ENCODE peak calls at places on chromosomes 6 and 20, in seven cellular contexts. One of them, this sample, is unnamed.

GRCh38 chr20:10581823-10582222 is 92.0 kb downstream of the JAG1 start:
- DNase-seq in nephron progenitor cell: no peak
- DNase-seq in astrocyte of the spinal cord: no peak
- DNase-seq in ovary: no peak
- DNase-seq in GM10248: no peak
- DNase-seq in cardiac fibroblast: peak; percentile 71
- DNase-seq in neural crest cell: no peak
- DNase-seq in this sample: no peak

GRCh38 chr6:3358413-3359090 is 98.3 kb downstream of the SLC22A23 start:
- DNase-seq in nephron progenitor cell: no peak
- DNase-seq in astrocyte of the spinal cord: no peak
- DNase-seq in ovary: no peak
- DNase-seq in GM10248: no peak
- DNase-seq in cardiac fibroblast: no peak
- DNase-seq in neural crest cell: no peak
- DNase-seq in this sample: no peak

GRCh38 chr20:16606468-16606867 is 33.2 kb upstream of the KIF16B start:
- DNase-seq in nephron progenitor cell: no peak
- DNase-seq in astrocyte of the spinal cord: no peak
- DNase-seq in ovary: no peak
- DNase-seq in GM10248: no peak
- DNase-seq in cardiac fibroblast: no peak
- DNase-seq in neural crest cell: no peak
- DNase-seq in this sample: no peak

GRCh38 chr6:71220466-71220865 is 68.1 kb upstream of the OGFRL1 start:
- DNase-seq in nephron progenitor cell: no peak
- DNase-seq in astrocyte of the spinal cord: no peak
- DNase-seq in ovary: no peak
- DNase-seq in GM10248: no peak
- DNase-seq in cardiac fibroblast: no peak
- DNase-seq in neural crest cell: no peak
- DNase-seq in this sample: no peak

GRCh38 chr20:23206995-23207394 is 120.9 kb upstream of the CD93 start:
- DNase-seq in nephron progenitor cell: no peak
- DNase-seq in astrocyte of the spinal cord: no peak
- DNase-seq in ovary: no peak
- DNase-seq in GM10248: no peak
- DNase-seq in cardiac fibroblast: no peak
- DNase-seq in neural crest cell: no peak
- DNase-seq in this sample: no peak

GRCh38 chr6:109793793-109794192 is 102.7 kb downstream of the FIG4 start:
- DNase-seq in nephron progenitor cell: no peak
- DNase-seq in astrocyte of the spinal cord: peak; percentile 93
- DNase-seq in ovary: no peak
- DNase-seq in GM10248: no peak
- DNase-seq in cardiac fibroblast: peak; percentile 97
- DNase-seq in neural crest cell: no peak
- DNase-seq in this sample: peak; percentile 98

GRCh38 chr6:20575691-20576451 is 41.6 kb downstream of the CDKAL1 start:
- DNase-seq in nephron progenitor cell: no peak
- DNase-seq in astrocyte of the spinal cord: no peak
- DNase-seq in ovary: no peak
- DNase-seq in GM10248: no peak
- DNase-seq in cardiac fibroblast: no peak
- DNase-seq in neural crest cell: no peak
- DNase-seq in this sample: no peak

GRCh38 chr6:142952614-142953013 is 7.6 kb upstream of the HIVEP2 start:
- DNase-seq in nephron progenitor cell: no peak
- DNase-seq in astrocyte of the spinal cord: no peak
- DNase-seq in ovary: no peak
- DNase-seq in GM10248: peak; percentile 48
- DNase-seq in cardiac fibroblast: no peak
- DNase-seq in neural crest cell: no peak
- DNase-seq in this sample: no peak

GRCh38 chr20:64242003-64242796 is 13.3 kb upstream of the PCMTD2 start:
- DNase-seq in nephron progenitor cell: no peak
- DNase-seq in astrocyte of the spinal cord: no peak
- DNase-seq in ovary: peak; percentile 14
- DNase-seq in GM10248: no peak
- DNase-seq in cardiac fibroblast: no peak
- DNase-seq in neural crest cell: no peak
- DNase-seq in this sample: no peak

GRCh38 chr6:64777941-64778785 is 928.9 kb downstream of the EYS start:
- DNase-seq in nephron progenitor cell: no peak
- DNase-seq in astrocyte of the spinal cord: peak; percentile 10
- DNase-seq in ovary: no peak
- DNase-seq in GM10248: no peak
- DNase-seq in cardiac fibroblast: no peak
- DNase-seq in neural crest cell: no peak
- DNase-seq in this sample: no peak

GRCh38 chr6:105994522-105995402 is 91.4 kb upstream of the PRDM1 start:
- DNase-seq in nephron progenitor cell: peak; percentile 69
- DNase-seq in astrocyte of the spinal cord: peak; percentile 63
- DNase-seq in ovary: peak; percentile 72
- DNase-seq in GM10248: peak; percentile 35
- DNase-seq in cardiac fibroblast: peak; percentile 76
- DNase-seq in neural crest cell: peak; percentile 37
- DNase-seq in this sample: peak; percentile 69

GRCh38 chr20:50223321-50223995 is 32.8 kb downstream of the CEBPB start:
- DNase-seq in nephron progenitor cell: no peak
- DNase-seq in astrocyte of the spinal cord: no peak
- DNase-seq in ovary: no peak
- DNase-seq in GM10248: no peak
- DNase-seq in cardiac fibroblast: no peak
- DNase-seq in neural crest cell: no peak
- DNase-seq in this sample: no peak

GRCh38 chr6:128410584-128410983 is 109.8 kb downstream of the PTPRK start:
- DNase-seq in nephron progenitor cell: no peak
- DNase-seq in astrocyte of the spinal cord: no peak
- DNase-seq in ovary: no peak
- DNase-seq in GM10248: no peak
- DNase-seq in cardiac fibroblast: peak; percentile 13
- DNase-seq in neural crest cell: no peak
- DNase-seq in this sample: no peak

GRCh38 chr6:143961868-143962643 is 46.0 kb downstream of the PLAGL1 start:
- DNase-seq in nephron progenitor cell: no peak
- DNase-seq in astrocyte of the spinal cord: no peak
- DNase-seq in ovary: no peak
- DNase-seq in GM10248: no peak
- DNase-seq in cardiac fibroblast: no peak
- DNase-seq in neural crest cell: no peak
- DNase-seq in this sample: no peak

GRCh38 chr6:15247214-15247749 is 1.4 kb downstream of the JARID2 start:
- DNase-seq in nephron progenitor cell: no peak
- DNase-seq in astrocyte of the spinal cord: no peak
- DNase-seq in ovary: no peak
- DNase-seq in GM10248: no peak
- DNase-seq in cardiac fibroblast: peak; percentile 27
- DNase-seq in neural crest cell: no peak
- DNase-seq in this sample: no peak

GRCh38 chr20:59460352-59460751 is 144.0 kb upstream of the PHACTR3 start:
- DNase-seq in nephron progenitor cell: no peak
- DNase-seq in astrocyte of the spinal cord: no peak
- DNase-seq in ovary: no peak
- DNase-seq in GM10248: no peak
- DNase-seq in cardiac fibroblast: no peak
- DNase-seq in neural crest cell: no peak
- DNase-seq in this sample: no peak

GRCh38 chr6:108897371-108897770 is 49.1 kb downstream of the ARMC2 start:
- DNase-seq in nephron progenitor cell: no peak
- DNase-seq in astrocyte of the spinal cord: peak; percentile 52
- DNase-seq in ovary: no peak
- DNase-seq in GM10248: no peak
- DNase-seq in cardiac fibroblast: peak; percentile 56
- DNase-seq in neural crest cell: no peak
- DNase-seq in this sample: peak; percentile 63

GRCh38 chr20:46715292-46715756 is 5.9 kb downstream of the SLC2A10 start:
- DNase-seq in nephron progenitor cell: no peak
- DNase-seq in astrocyte of the spinal cord: no peak
- DNase-seq in ovary: peak; percentile 72
- DNase-seq in GM10248: no peak
- DNase-seq in cardiac fibroblast: peak; percentile 42
- DNase-seq in neural crest cell: no peak
- DNase-seq in this sample: peak; percentile 84

GRCh38 chr20:23932256-23932655 is 52.7 kb upstream of the CST5 start:
- DNase-seq in nephron progenitor cell: no peak
- DNase-seq in astrocyte of the spinal cord: no peak
- DNase-seq in ovary: no peak
- DNase-seq in GM10248: no peak
- DNase-seq in cardiac fibroblast: no peak
- DNase-seq in neural crest cell: no peak
- DNase-seq in this sample: no peak

GRCh38 chr6:52562915-52563314 is 13.9 kb downstream of the TRAM2 start:
- DNase-seq in nephron progenitor cell: no peak
- DNase-seq in astrocyte of the spinal cord: no peak
- DNase-seq in ovary: no peak
- DNase-seq in GM10248: no peak
- DNase-seq in cardiac fibroblast: no peak
- DNase-seq in neural crest cell: no peak
- DNase-seq in this sample: peak; percentile 56

GRCh38 chr20:63006611-63007471 is at the start of gene BHLHE23:
- DNase-seq in nephron progenitor cell: peak; percentile 72
- DNase-seq in astrocyte of the spinal cord: no peak
- DNase-seq in ovary: no peak
- DNase-seq in GM10248: peak; percentile 49
- DNase-seq in cardiac fibroblast: no peak
- DNase-seq in neural crest cell: no peak
- DNase-seq in this sample: no peak

GRCh38 chr20:21982559-21982958 is 277.1 kb downstream of the PAX1 start:
- DNase-seq in nephron progenitor cell: no peak
- DNase-seq in astrocyte of the spinal cord: peak; percentile 4
- DNase-seq in ovary: no peak
- DNase-seq in GM10248: no peak
- DNase-seq in cardiac fibroblast: peak; percentile 29
- DNase-seq in neural crest cell: no peak
- DNase-seq in this sample: no peak

GRCh38 chr20:3128585-3128984 is 31.1 kb downstream of the FASTKD5 start:
- DNase-seq in nephron progenitor cell: no peak
- DNase-seq in astrocyte of the spinal cord: no peak
- DNase-seq in ovary: no peak
- DNase-seq in GM10248: no peak
- DNase-seq in cardiac fibroblast: no peak
- DNase-seq in neural crest cell: no peak
- DNase-seq in this sample: no peak

GRCh38 chr6:84892666-84893065 is 128.3 kb upstream of the TBX18 start:
- DNase-seq in nephron progenitor cell: no peak
- DNase-seq in astrocyte of the spinal cord: peak; percentile 73
- DNase-seq in ovary: no peak
- DNase-seq in GM10248: no peak
- DNase-seq in cardiac fibroblast: peak; percentile 88
- DNase-seq in neural crest cell: no peak
- DNase-seq in this sample: peak; percentile 15

GRCh38 chr6:128569737-128570438 is 49.5 kb upstream of the PTPRK start:
- DNase-seq in nephron progenitor cell: no peak
- DNase-seq in astrocyte of the spinal cord: peak; percentile 81
- DNase-seq in ovary: no peak
- DNase-seq in GM10248: no peak
- DNase-seq in cardiac fibroblast: peak; percentile 94
- DNase-seq in neural crest cell: no peak
- DNase-seq in this sample: peak; percentile 90

GRCh38 chr20:36064661-36065426 is 89.7 kb upstream of the EPB41L1 start:
- DNase-seq in nephron progenitor cell: peak; percentile 99
- DNase-seq in astrocyte of the spinal cord: peak; percentile 83
- DNase-seq in ovary: peak; percentile 98
- DNase-seq in GM10248: peak; percentile 99
- DNase-seq in cardiac fibroblast: peak; percentile 85
- DNase-seq in neural crest cell: peak; percentile 98
- DNase-seq in this sample: peak; percentile 75
- TF ChIP-seq CTCF in nephron progenitor cell: no peak
- TF ChIP-seq CTCF in astrocyte of the spinal cord: no peak
- TF ChIP-seq CTCF in ovary: no peak
- TF ChIP-seq CTCF in GM10248: no peak
- TF ChIP-seq CTCF in cardiac fibroblast: no peak
- TF ChIP-seq CTCF in neural crest cell: no peak
- TF ChIP-seq CTCF in this sample: no peak

GRCh38 chr6:25601797-25602679 is 50.0 kb upstream of the SCGN start:
- DNase-seq in nephron progenitor cell: no peak
- DNase-seq in astrocyte of the spinal cord: peak; percentile 66
- DNase-seq in ovary: no peak
- DNase-seq in GM10248: peak; percentile 40
- DNase-seq in cardiac fibroblast: peak; percentile 77
- DNase-seq in neural crest cell: no peak
- DNase-seq in this sample: peak; percentile 86

GRCh38 chr6:25599516-25600060 is 52.4 kb upstream of the SCGN start:
- DNase-seq in nephron progenitor cell: no peak
- DNase-seq in astrocyte of the spinal cord: no peak
- DNase-seq in ovary: no peak
- DNase-seq in GM10248: no peak
- DNase-seq in cardiac fibroblast: no peak
- DNase-seq in neural crest cell: no peak
- DNase-seq in this sample: no peak

GRCh38 chr6:25603251-25603650 is 48.8 kb upstream of the SCGN start:
- DNase-seq in nephron progenitor cell: no peak
- DNase-seq in astrocyte of the spinal cord: no peak
- DNase-seq in ovary: no peak
- DNase-seq in GM10248: no peak
- DNase-seq in cardiac fibroblast: no peak
- DNase-seq in neural crest cell: no peak
- DNase-seq in this sample: no peak

GRCh38 chr6:25606151-25606550 is 45.9 kb upstream of the SCGN start:
- DNase-seq in nephron progenitor cell: no peak
- DNase-seq in astrocyte of the spinal cord: no peak
- DNase-seq in ovary: no peak
- DNase-seq in GM10248: no peak
- DNase-seq in cardiac fibroblast: no peak
- DNase-seq in neural crest cell: no peak
- DNase-seq in this sample: no peak

GRCh38 chr6:25602680-25602982 is 49.4 kb upstream of the SCGN start:
- DNase-seq in nephron progenitor cell: no peak
- DNase-seq in astrocyte of the spinal cord: peak; percentile 4
- DNase-seq in ovary: no peak
- DNase-seq in GM10248: no peak
- DNase-seq in cardiac fibroblast: no peak
- DNase-seq in neural crest cell: no peak
- DNase-seq in this sample: no peak
- TF ChIP-seq CTCF in nephron progenitor cell: no peak
- TF ChIP-seq CTCF in astrocyte of the spinal cord: no peak
- TF ChIP-seq CTCF in ovary: no peak
- TF ChIP-seq CTCF in GM10248: no peak
- TF ChIP-seq CTCF in cardiac fibroblast: no peak
- TF ChIP-seq CTCF in neural crest cell: no peak
- TF ChIP-seq CTCF in this sample: no peak

GRCh38 chr6:18596529-18596835 is 209.3 kb downstream of the RNF144B start:
- DNase-seq in nephron progenitor cell: no peak
- DNase-seq in astrocyte of the spinal cord: no peak
- DNase-seq in ovary: no peak
- DNase-seq in GM10248: no peak
- DNase-seq in cardiac fibroblast: no peak
- DNase-seq in neural crest cell: no peak
- DNase-seq in this sample: no peak
- TF ChIP-seq CTCF in nephron progenitor cell: peak; percentile 8
- TF ChIP-seq CTCF in astrocyte of the spinal cord: no peak
- TF ChIP-seq CTCF in ovary: no peak
- TF ChIP-seq CTCF in GM10248: no peak
- TF ChIP-seq CTCF in cardiac fibroblast: no peak
- TF ChIP-seq CTCF in neural crest cell: no peak
- TF ChIP-seq CTCF in this sample: no peak

DNA sequence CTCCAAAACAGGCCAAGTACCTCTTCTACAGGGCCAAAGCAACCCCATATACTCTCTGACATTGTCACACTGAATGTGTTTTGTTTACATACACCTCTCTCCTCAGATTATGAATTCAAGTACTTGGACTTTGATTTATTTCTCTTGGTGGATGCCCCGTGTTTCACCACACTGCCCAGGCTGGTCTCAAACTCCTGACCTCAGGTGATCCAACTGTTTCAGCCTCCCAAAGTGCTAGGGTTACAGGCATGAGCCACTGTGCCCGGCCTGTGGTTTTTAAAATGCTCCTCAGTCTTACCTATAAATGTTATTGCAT is 16.1 kb downstream of the CSNK2A1 start:
- DNase-seq in nephron progenitor cell: no peak
- DNase-seq in astrocyte of the spinal cord: no peak
- DNase-seq in ovary: no peak
- DNase-seq in GM10248: no peak
- DNase-seq in cardiac fibroblast: no peak
- DNase-seq in neural crest cell: no peak
- DNase-seq in this sample: no peak
- TF ChIP-seq CTCF in nephron progenitor cell: no peak
- TF ChIP-seq CTCF in astrocyte of the spinal cord: no peak
- TF ChIP-seq CTCF in ovary: no peak
- TF ChIP-seq CTCF in GM10248: no peak
- TF ChIP-seq CTCF in cardiac fibroblast: no peak
- TF ChIP-seq CTCF in neural crest cell: no peak
- TF ChIP-seq CTCF in this sample: no peak